ENCODE peak calls at places on chromosome X, in six cellular contexts. Q is osteocyte, K is AG09319, R is RWPE2, F is HCT116, D is lower lobe of right lung. B is an unnamed sample.

GRCh38 chrX:1392376-1393130 is 640 bp upstream of the SLC25A6 start:
- DNase-seq in Q (peak), K (peak), R (peak), F (no peak), D (no peak), B (peak)

GRCh38 chrX:47608130-47608810 is 11.4 kb downstream of the SYN1 start:
- DNase-seq in Q (peak), K (no peak), R (no peak), F (no peak), D (no peak), B (no peak)

GRCh38 chrX:38431525-38431924 is 79.1 kb downstream of the OTC start:
- DNase-seq in Q (no peak), K (no peak), R (no peak), F (no peak), D (no peak), B (no peak)

GRCh38 chrX:12949205-12949926 is 25.5 kb upstream of the TMSB4X start:
- DNase-seq in Q (no peak), K (no peak), R (no peak), F (no peak), D (no peak), B (no peak)

GRCh38 chrX:129980043-129980442 is 2.4 kb upstream of the BCORL1 start:
- DNase-seq in Q (no peak), K (no peak), R (no peak), F (no peak), D (peak), B (no peak)

GRCh38 chrX:68995780-68996551 is 167.1 kb downstream of the EFNB1 start:
- DNase-seq in Q (peak), K (peak), R (no peak), F (no peak), D (no peak), B (no peak)

GRCh38 chrX:71586929-71587328 is 8.7 kb downstream of the GCNA start:
- DNase-seq in Q (no peak), K (no peak), R (no peak), F (no peak), D (no peak), B (no peak)

GRCh38 chrX:132741706-132742105 is 216.7 kb downstream of the HS6ST2 start:
- DNase-seq in Q (no peak), K (no peak), R (no peak), F (no peak), D (no peak), B (no peak)

GRCh38 chrX:40099046-40099968 is 1.5 kb upstream of the BCOR start:
- DNase-seq in Q (no peak), K (no peak), R (no peak), F (no peak), D (peak), B (no peak)

GRCh38 chrX:36266155-36266554 is 346.6 kb downstream of the CFAP47 start:
- DNase-seq in Q (no peak), K (no peak), R (no peak), F (no peak), D (no peak), B (no peak)

GRCh38 chrX:19616959-19617358 is 101.7 kb upstream of the MAP3K15 start:
- DNase-seq in Q (no peak), K (no peak), R (no peak), F (no peak), D (no peak), B (no peak)

GRCh38 chrX:79515529-79515928 is 148.4 kb upstream of the ITM2A start:
- DNase-seq in Q (no peak), K (no peak), R (no peak), F (no peak), D (no peak), B (no peak)
- TF ChIP-seq CTCF in Q (no peak), K (no peak), R (no peak), F (no peak), D (no peak), B (no peak)

GRCh38 chrX:17323397-17323796 is 51.6 kb upstream of the NHS start:
- DNase-seq in Q (no peak), K (no peak), R (no peak), F (no peak), D (no peak), B (no peak)
- TF ChIP-seq CTCF in Q (no peak), K (no peak), R (no peak), F (no peak), D (no peak), B (peak)

GRCh38 chrX:74291964-74292891 is 11.8 kb upstream of the ZCCHC13 start:
- DNase-seq in Q (peak), K (peak), R (peak), F (peak), D (peak), B (no peak)
- TF ChIP-seq CTCF in Q (peak), K (peak), R (peak), F (peak), D (peak), B (peak)

DNA sequence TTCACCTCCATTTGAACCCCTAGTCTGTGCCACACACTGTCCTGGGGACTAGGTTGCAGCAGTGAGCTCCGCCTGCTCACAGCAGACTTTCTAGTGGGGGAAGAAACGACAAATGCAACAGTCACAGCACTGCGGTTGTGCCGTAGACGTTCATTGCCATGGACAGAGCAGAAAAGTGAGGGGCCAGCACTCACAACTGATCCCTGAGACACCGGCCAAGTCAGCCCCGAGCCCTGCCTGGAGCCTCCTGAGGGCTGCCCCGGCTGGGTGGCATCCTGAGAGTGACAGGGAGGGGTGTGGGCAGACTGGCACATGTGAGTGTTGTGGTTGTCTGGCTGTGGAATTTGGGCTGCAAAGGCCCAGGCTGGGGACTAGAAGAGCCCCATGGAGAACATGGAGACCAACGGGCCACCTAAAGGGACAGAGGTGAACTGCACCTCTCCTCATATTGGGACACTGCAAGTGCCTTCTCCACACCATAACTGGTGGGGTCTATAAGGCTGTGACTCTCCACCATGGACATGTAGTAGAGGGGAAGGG is 4.6 kb downstream of the DUSP9 start:
- DNase-seq in Q (no peak), K (no peak), R (no peak), F (no peak), D (no peak), B (peak)
- TF ChIP-seq CTCF in Q (peak), K (no peak), R (no peak), F (peak), D (no peak), B (peak)

GRCh38 chrX:146477341-146477740 is 332.2 kb upstream of the CXorf51B start:
- DNase-seq in Q (no peak), K (no peak), R (no peak), F (no peak), D (no peak), B (no peak)

DNA sequence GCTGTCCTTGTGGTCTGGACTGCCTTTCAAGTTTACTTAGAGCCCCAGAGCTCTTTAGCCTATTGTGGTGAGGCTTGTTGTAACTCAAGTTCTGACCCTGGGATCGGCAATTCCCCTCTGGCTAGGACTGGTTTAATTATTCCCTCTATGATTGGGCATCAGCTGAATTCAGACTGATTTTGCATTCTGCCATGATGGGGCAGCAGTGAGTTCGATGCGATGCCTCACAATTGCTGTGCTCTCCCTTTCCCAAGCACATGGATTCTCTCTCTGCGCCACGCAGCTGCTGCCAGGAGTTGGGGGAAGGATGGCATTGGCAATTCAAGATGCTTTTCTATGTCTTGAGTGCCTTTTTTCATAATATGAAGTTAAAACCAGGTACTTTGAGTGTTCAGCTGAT is 327.8 kb upstream of the CXorf51B start:
- DNase-seq in Q (no peak), K (no peak), R (no peak), F (no peak), D (no peak), B (no peak)
- TF ChIP-seq CTCF in Q (no peak), K (no peak), R (no peak), F (no peak), D (no peak), B (no peak)

GRCh38 chrX:78710146-78710545 is 37.4 kb upstream of the LPAR4 start:
- DNase-seq in Q (no peak), K (peak), R (no peak), F (no peak), D (no peak), B (no peak)
- TF ChIP-seq CTCF in Q (no peak), K (no peak), R (no peak), F (no peak), D (no peak), B (no peak)

GRCh38 chrX:106415276-106415895 is 196.4 kb upstream of the RADX start:
- DNase-seq in Q (no peak), K (no peak), R (no peak), F (peak), D (no peak), B (no peak)
- TF ChIP-seq CTCF in Q (peak), K (peak), R (peak), F (peak), D (peak), B (peak)

GRCh38 chrX:64150775-64151174 is 54.7 kb downstream of the AMER1 start:
- DNase-seq in Q (no peak), K (no peak), R (no peak), F (no peak), D (no peak), B (no peak)

GRCh38 chrX:64151911-64152310 is 53.6 kb downstream of the AMER1 start:
- DNase-seq in Q (no peak), K (no peak), R (no peak), F (no peak), D (no peak), B (no peak)

GRCh38 chrX:64152857-64153256 is 52.7 kb downstream of the AMER1 start:
- DNase-seq in Q (no peak), K (no peak), R (no peak), F (no peak), D (no peak), B (no peak)
- TF ChIP-seq CTCF in Q (no peak), K (no peak), R (no peak), F (no peak), D (no peak), B (no peak)